ENCODE peak calls at places on chromosomes 16 and 17, in nine cellular contexts. One of them, this sample, is unnamed.
A peak's percentile ranks its signal among the peaks of the same experiment; 100 is the strongest.

GRCh38 chr16:66277311-66278070 is 89.0 kb upstream of the CDH5 start:
- DNase-seq in lower leg skin: peak; percentile 83
- DNase-seq in gastrocnemius medialis: no peak
- DNase-seq in IMR-90: no peak
- DNase-seq in tibial nerve: no peak
- DNase-seq in GM12892: no peak
- DNase-seq in uterus: no peak
- DNase-seq in HepG2: no peak
- DNase-seq in esophagus squamous epithelium: no peak
- DNase-seq in this sample: no peak

GRCh38 chr16:1612320-1613111 is at the start of gene CRAMP1:
- DNase-seq in uterus: peak; percentile 28
- DNase-seq in GM12892: no peak
- DNase-seq in esophagus squamous epithelium: no peak
- DNase-seq in HepG2: no peak
- DNase-seq in IMR-90: no peak
- DNase-seq in lower leg skin: peak; percentile 86
- DNase-seq in gastrocnemius medialis: no peak
- DNase-seq in tibial nerve: no peak
- DNase-seq in this sample: no peak

GRCh38 chr17:60525624-60526514 is at the start of gene APPBP2:
- DNase-seq in IMR-90: peak; percentile 85
- DNase-seq in esophagus squamous epithelium: peak; percentile 18
- DNase-seq in uterus: peak; percentile 85
- DNase-seq in lower leg skin: peak; percentile 97
- DNase-seq in gastrocnemius medialis: peak; percentile 82
- DNase-seq in GM12892: peak; percentile 57
- DNase-seq in HepG2: peak; percentile 83
- DNase-seq in tibial nerve: peak; percentile 82
- DNase-seq in this sample: peak; percentile 87

GRCh38 chr17:13244511-13244910 is 226.7 kb upstream of the ELAC2 start:
- DNase-seq in lower leg skin: no peak
- DNase-seq in tibial nerve: peak; percentile 33
- DNase-seq in gastrocnemius medialis: peak; percentile 40
- DNase-seq in uterus: no peak
- DNase-seq in GM12892: no peak
- DNase-seq in IMR-90: no peak
- DNase-seq in esophagus squamous epithelium: no peak
- DNase-seq in HepG2: no peak
- DNase-seq in this sample: no peak

GRCh38 chr17:74330446-74330845 is 4.4 kb downstream of the KIF19 start:
- DNase-seq in lower leg skin: no peak
- DNase-seq in gastrocnemius medialis: no peak
- DNase-seq in GM12892: no peak
- DNase-seq in esophagus squamous epithelium: no peak
- DNase-seq in tibial nerve: peak; percentile 21
- DNase-seq in uterus: no peak
- DNase-seq in IMR-90: no peak
- DNase-seq in HepG2: no peak
- DNase-seq in this sample: no peak

GRCh38 chr17:75406222-75406615 is 741 bp upstream of the GRB2 start:
- DNase-seq in tibial nerve: no peak
- DNase-seq in uterus: no peak
- DNase-seq in esophagus squamous epithelium: no peak
- DNase-seq in HepG2: no peak
- DNase-seq in IMR-90: no peak
- DNase-seq in lower leg skin: peak; percentile 66
- DNase-seq in GM12892: no peak
- DNase-seq in gastrocnemius medialis: no peak
- DNase-seq in this sample: no peak

GRCh38 chr16:49282690-49283375 is 1.2 kb upstream of the CBLN1 start:
- DNase-seq in lower leg skin: no peak
- DNase-seq in GM12892: no peak
- DNase-seq in HepG2: peak; percentile 12
- DNase-seq in gastrocnemius medialis: no peak
- DNase-seq in tibial nerve: no peak
- DNase-seq in esophagus squamous epithelium: no peak
- DNase-seq in uterus: no peak
- DNase-seq in IMR-90: no peak
- DNase-seq in this sample: no peak

GRCh38 chr16:82684246-82684645 is 57.5 kb downstream of the CDH13 start:
- DNase-seq in IMR-90: peak; percentile 25
- DNase-seq in lower leg skin: no peak
- DNase-seq in esophagus squamous epithelium: no peak
- DNase-seq in GM12892: no peak
- DNase-seq in gastrocnemius medialis: no peak
- DNase-seq in tibial nerve: no peak
- DNase-seq in uterus: no peak
- DNase-seq in HepG2: no peak
- DNase-seq in this sample: no peak

GRCh38 chr17:61294777-61295176 is 104.9 kb upstream of the TBX2 start:
- DNase-seq in lower leg skin: no peak
- DNase-seq in gastrocnemius medialis: no peak
- DNase-seq in GM12892: no peak
- DNase-seq in esophagus squamous epithelium: no peak
- DNase-seq in HepG2: no peak
- DNase-seq in IMR-90: peak; percentile 81
- DNase-seq in uterus: no peak
- DNase-seq in tibial nerve: no peak
- DNase-seq in this sample: no peak

GRCh38 chr17:66635646-66636045 is 199.3 kb upstream of the CACNG5 start:
- DNase-seq in HepG2: no peak
- DNase-seq in lower leg skin: no peak
- DNase-seq in esophagus squamous epithelium: no peak
- DNase-seq in GM12892: no peak
- DNase-seq in IMR-90: no peak
- DNase-seq in tibial nerve: no peak
- DNase-seq in uterus: no peak
- DNase-seq in gastrocnemius medialis: no peak
- DNase-seq in this sample: no peak

GRCh38 chr17:79461041-79461440 is 149.8 kb downstream of the RBFOX3 start:
- DNase-seq in tibial nerve: no peak
- DNase-seq in HepG2: no peak
- DNase-seq in lower leg skin: no peak
- DNase-seq in GM12892: no peak
- DNase-seq in esophagus squamous epithelium: no peak
- DNase-seq in uterus: no peak
- DNase-seq in IMR-90: peak; percentile 11
- DNase-seq in gastrocnemius medialis: no peak
- DNase-seq in this sample: no peak

GRCh38 chr16:23909792-23910418 is 74.1 kb downstream of the PRKCB start:
- DNase-seq in IMR-90: no peak
- DNase-seq in lower leg skin: no peak
- DNase-seq in GM12892: no peak
- DNase-seq in esophagus squamous epithelium: no peak
- DNase-seq in gastrocnemius medialis: no peak
- DNase-seq in HepG2: no peak
- DNase-seq in uterus: no peak
- DNase-seq in tibial nerve: no peak
- DNase-seq in this sample: no peak

GRCh38 chr17:71980171-71980570 is 140.6 kb upstream of the SOX9 start:
- DNase-seq in tibial nerve: no peak
- DNase-seq in HepG2: no peak
- DNase-seq in uterus: no peak
- DNase-seq in gastrocnemius medialis: no peak
- DNase-seq in lower leg skin: no peak
- DNase-seq in IMR-90: no peak
- DNase-seq in GM12892: no peak
- DNase-seq in esophagus squamous epithelium: no peak
- DNase-seq in this sample: no peak

GRCh38 chr17:20121359-20122235 is 112.4 kb downstream of the SPECC1 start:
- DNase-seq in GM12892: peak; percentile 46
- DNase-seq in gastrocnemius medialis: peak; percentile 21
- DNase-seq in IMR-90: peak; percentile 62
- DNase-seq in uterus: peak; percentile 60
- DNase-seq in tibial nerve: peak; percentile 26
- DNase-seq in lower leg skin: no peak
- DNase-seq in esophagus squamous epithelium: no peak
- DNase-seq in HepG2: peak; percentile 50
- DNase-seq in this sample: peak; percentile 77

GRCh38 chr17:42458497-42459255 is at the start of gene ATP6V0A1:
- DNase-seq in lower leg skin: peak; percentile 99
- DNase-seq in GM12892: peak; percentile 79
- DNase-seq in tibial nerve: peak; percentile 93
- DNase-seq in IMR-90: peak; percentile 81
- DNase-seq in HepG2: peak; percentile 84
- DNase-seq in uterus: peak; percentile 95
- DNase-seq in gastrocnemius medialis: peak; percentile 96
- DNase-seq in esophagus squamous epithelium: peak; percentile 43
- DNase-seq in this sample: peak; percentile 93
- TF ChIP-seq POLR2A in lower leg skin: peak; percentile 19
- TF ChIP-seq POLR2A in GM12892: peak; percentile 55
- TF ChIP-seq POLR2A in tibial nerve: peak; percentile 94
- TF ChIP-seq POLR2A in IMR-90: peak; percentile 78
- TF ChIP-seq POLR2A in HepG2: peak; percentile 92
- TF ChIP-seq POLR2A in uterus: peak; percentile 83
- TF ChIP-seq POLR2A in gastrocnemius medialis: peak; percentile 93
- TF ChIP-seq POLR2A in esophagus squamous epithelium: peak; percentile 91
- TF ChIP-seq POLR2A in this sample: peak; percentile 88

DNA sequence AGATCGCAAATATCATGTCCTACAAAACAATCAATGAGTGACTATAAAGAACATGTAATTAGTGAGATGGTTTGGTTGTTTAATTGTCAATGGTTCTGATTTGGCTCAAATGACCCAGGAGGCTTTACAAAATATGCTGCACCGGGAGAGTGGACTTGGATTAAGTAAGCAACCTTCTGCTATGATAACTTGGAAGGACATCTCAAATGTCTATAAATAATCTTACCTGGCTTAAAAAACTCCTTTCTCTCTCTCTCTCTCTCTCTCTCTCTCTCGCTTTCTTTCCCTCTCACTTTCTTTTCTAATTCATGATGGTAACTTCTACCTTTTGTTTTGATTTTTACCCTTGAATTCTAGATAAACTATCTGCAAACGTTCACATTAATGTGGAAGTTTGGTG is 14.2 kb downstream of the KCNJ2 start:
- DNase-seq in IMR-90: no peak
- DNase-seq in HepG2: no peak
- DNase-seq in esophagus squamous epithelium: no peak
- DNase-seq in tibial nerve: no peak
- DNase-seq in gastrocnemius medialis: no peak
- DNase-seq in GM12892: no peak
- DNase-seq in uterus: no peak
- DNase-seq in lower leg skin: no peak
- DNase-seq in this sample: no peak
- TF ChIP-seq POLR2A in IMR-90: no peak
- TF ChIP-seq POLR2A in HepG2: no peak
- TF ChIP-seq POLR2A in esophagus squamous epithelium: no peak
- TF ChIP-seq POLR2A in tibial nerve: no peak
- TF ChIP-seq POLR2A in gastrocnemius medialis: no peak
- TF ChIP-seq POLR2A in GM12892: no peak
- TF ChIP-seq POLR2A in uterus: no peak
- TF ChIP-seq POLR2A in lower leg skin: no peak
- TF ChIP-seq POLR2A in this sample: no peak

DNA sequence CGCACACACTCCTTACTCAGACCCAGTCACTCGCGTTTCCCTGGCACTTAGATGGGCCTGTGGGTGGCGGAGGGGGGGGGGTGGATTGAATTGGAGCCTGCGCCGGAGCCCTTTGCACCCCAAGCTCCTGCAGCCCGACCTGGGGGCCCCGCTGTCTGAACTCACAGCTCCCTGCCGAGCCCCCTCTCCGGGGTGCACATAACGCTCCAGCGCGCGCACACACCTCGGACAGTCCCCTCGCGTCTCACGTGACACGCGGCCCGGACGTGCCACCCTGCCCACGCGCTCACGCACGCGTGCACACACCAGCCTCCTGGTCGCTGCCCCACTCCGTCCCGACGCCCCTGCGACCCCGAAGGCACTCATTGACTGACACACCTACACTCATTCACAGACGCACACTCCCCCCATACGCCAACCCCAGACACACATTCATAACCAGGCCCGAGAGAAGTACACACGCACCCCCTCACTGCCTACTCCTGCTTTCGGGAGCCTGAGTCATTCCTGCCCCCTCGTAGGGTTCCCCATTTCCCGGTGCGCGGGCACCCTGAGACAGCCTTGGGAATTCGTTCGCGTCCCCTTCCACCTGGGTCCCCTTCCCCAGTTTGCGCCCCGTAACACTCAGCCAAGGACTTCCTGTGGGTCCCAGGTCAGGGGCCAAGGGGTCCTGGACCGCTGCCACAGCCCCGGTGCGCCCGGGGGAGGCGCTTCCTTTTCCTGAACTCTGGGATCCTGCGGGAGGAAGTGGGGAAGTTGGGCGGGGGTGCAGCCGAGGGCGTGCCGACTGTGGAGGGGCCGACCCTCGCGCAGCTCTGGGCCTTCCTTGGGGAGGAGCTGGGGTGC is 1.1 kb downstream of the TBKBP1 start:
- DNase-seq in GM12892: no peak
- DNase-seq in uterus: peak; percentile 57
- DNase-seq in lower leg skin: peak; percentile 93
- DNase-seq in HepG2: no peak
- DNase-seq in esophagus squamous epithelium: no peak
- DNase-seq in IMR-90: peak; percentile 49
- DNase-seq in gastrocnemius medialis: peak; percentile 65
- DNase-seq in tibial nerve: peak; percentile 60
- DNase-seq in this sample: peak; percentile 68
- TF ChIP-seq POLR2A in GM12892: no peak
- TF ChIP-seq POLR2A in uterus: peak; percentile 16
- TF ChIP-seq POLR2A in lower leg skin: no peak
- TF ChIP-seq POLR2A in HepG2: no peak
- TF ChIP-seq POLR2A in esophagus squamous epithelium: peak; percentile 24
- TF ChIP-seq POLR2A in IMR-90: no peak
- TF ChIP-seq POLR2A in gastrocnemius medialis: peak; percentile 26
- TF ChIP-seq POLR2A in tibial nerve: no peak
- TF ChIP-seq POLR2A in this sample: no peak

GRCh38 chr16:75307506-75307905 is 56.1 kb upstream of the BCAR1 start:
- DNase-seq in esophagus squamous epithelium: no peak
- DNase-seq in tibial nerve: no peak
- DNase-seq in GM12892: no peak
- DNase-seq in HepG2: no peak
- DNase-seq in gastrocnemius medialis: no peak
- DNase-seq in uterus: no peak
- DNase-seq in lower leg skin: no peak
- DNase-seq in IMR-90: no peak
- DNase-seq in this sample: no peak

GRCh38 chr16:75308011-75308410 is 56.6 kb upstream of the BCAR1 start:
- DNase-seq in IMR-90: no peak
- DNase-seq in uterus: no peak
- DNase-seq in tibial nerve: no peak
- DNase-seq in lower leg skin: no peak
- DNase-seq in GM12892: no peak
- DNase-seq in HepG2: no peak
- DNase-seq in esophagus squamous epithelium: no peak
- DNase-seq in gastrocnemius medialis: no peak
- DNase-seq in this sample: no peak

GRCh38 chr16:75304521-75305363 is 53.3 kb upstream of the BCAR1 start:
- DNase-seq in IMR-90: peak; percentile 89
- DNase-seq in gastrocnemius medialis: peak; percentile 43
- DNase-seq in uterus: no peak
- DNase-seq in lower leg skin: peak; percentile 89
- DNase-seq in esophagus squamous epithelium: no peak
- DNase-seq in GM12892: no peak
- DNase-seq in HepG2: peak; percentile 67
- DNase-seq in tibial nerve: no peak
- DNase-seq in this sample: peak; percentile 50

GRCh38 chr16:75306102-75306762 is 54.8 kb upstream of the BCAR1 start:
- DNase-seq in GM12892: no peak
- DNase-seq in HepG2: peak; percentile 95
- DNase-seq in uterus: no peak
- DNase-seq in IMR-90: peak; percentile 47
- DNase-seq in lower leg skin: no peak
- DNase-seq in tibial nerve: no peak
- DNase-seq in gastrocnemius medialis: peak; percentile 27
- DNase-seq in esophagus squamous epithelium: no peak
- DNase-seq in this sample: no peak

GRCh38 chr16:75305364-75306101 is 54.1 kb upstream of the BCAR1 start:
- DNase-seq in tibial nerve: no peak
- DNase-seq in esophagus squamous epithelium: no peak
- DNase-seq in HepG2: peak; percentile 99
- DNase-seq in GM12892: no peak
- DNase-seq in lower leg skin: peak; percentile 96
- DNase-seq in uterus: peak; percentile 92
- DNase-seq in IMR-90: peak; percentile 100
- DNase-seq in gastrocnemius medialis: peak; percentile 95
- DNase-seq in this sample: peak; percentile 86
- TF ChIP-seq POLR2A in tibial nerve: no peak
- TF ChIP-seq POLR2A in esophagus squamous epithelium: no peak
- TF ChIP-seq POLR2A in HepG2: peak; percentile 95
- TF ChIP-seq POLR2A in GM12892: no peak
- TF ChIP-seq POLR2A in lower leg skin: no peak
- TF ChIP-seq POLR2A in uterus: no peak
- TF ChIP-seq POLR2A in IMR-90: peak; percentile 89
- TF ChIP-seq POLR2A in gastrocnemius medialis: peak; percentile 61
- TF ChIP-seq POLR2A in this sample: no peak

This sample was measured in ovary.